ENCODE peak calls at places on chromosomes 12 and 14, in eight cellular contexts. One of them, this sample, is unnamed.

GRCh38 chr12:58030566-58031279 is 89.4 kb downstream of the ATP23 start:
- DNase-seq in activated CD4-positive, alpha-beta T cell treated with anti-CD3 and anti-CD28 coated beads for 36 hours: no peak
- DNase-seq in Caki2: peak
- DNase-seq in A549: no peak
- DNase-seq in stomach: no peak
- DNase-seq in activated B cell treated with CpG ODN at 0.5 μM for 24 hours: no peak
- DNase-seq in tibial nerve: no peak
- DNase-seq in cerebellar cortex: no peak
- DNase-seq in this sample: no peak

GRCh38 chr12:21296751-21297406 is 37.8 kb downstream of the SLCO1A2 start:
- DNase-seq in activated CD4-positive, alpha-beta T cell treated with anti-CD3 and anti-CD28 coated beads for 36 hours: peak
- DNase-seq in Caki2: peak
- DNase-seq in A549: peak
- DNase-seq in stomach: no peak
- DNase-seq in activated B cell treated with CpG ODN at 0.5 μM for 24 hours: no peak
- DNase-seq in tibial nerve: no peak
- DNase-seq in cerebellar cortex: peak
- DNase-seq in this sample: no peak

GRCh38 chr14:24943024-24943423 is 106.9 kb downstream of the STXBP6 start:
- DNase-seq in activated CD4-positive, alpha-beta T cell treated with anti-CD3 and anti-CD28 coated beads for 36 hours: no peak
- DNase-seq in Caki2: no peak
- DNase-seq in A549: no peak
- DNase-seq in stomach: no peak
- DNase-seq in activated B cell treated with CpG ODN at 0.5 μM for 24 hours: no peak
- DNase-seq in tibial nerve: peak
- DNase-seq in cerebellar cortex: no peak
- DNase-seq in this sample: no peak

GRCh38 chr12:95224202-95225170 is 6.9 kb downstream of the VEZT start:
- DNase-seq in activated CD4-positive, alpha-beta T cell treated with anti-CD3 and anti-CD28 coated beads for 36 hours: peak
- DNase-seq in Caki2: peak
- DNase-seq in A549: no peak
- DNase-seq in stomach: no peak
- DNase-seq in activated B cell treated with CpG ODN at 0.5 μM for 24 hours: no peak
- DNase-seq in tibial nerve: no peak
- DNase-seq in cerebellar cortex: no peak
- DNase-seq in this sample: no peak

GRCh38 chr14:54689928-54690327 is 123.0 kb downstream of the SAMD4A start:
- DNase-seq in activated CD4-positive, alpha-beta T cell treated with anti-CD3 and anti-CD28 coated beads for 36 hours: no peak
- DNase-seq in Caki2: no peak
- DNase-seq in A549: no peak
- DNase-seq in stomach: no peak
- DNase-seq in activated B cell treated with CpG ODN at 0.5 μM for 24 hours: no peak
- DNase-seq in tibial nerve: no peak
- DNase-seq in cerebellar cortex: no peak
- DNase-seq in this sample: no peak

GRCh38 chr14:71812693-71813092 is 119.5 kb upstream of the RGS6 start:
- DNase-seq in activated CD4-positive, alpha-beta T cell treated with anti-CD3 and anti-CD28 coated beads for 36 hours: no peak
- DNase-seq in Caki2: no peak
- DNase-seq in A549: no peak
- DNase-seq in stomach: no peak
- DNase-seq in activated B cell treated with CpG ODN at 0.5 μM for 24 hours: no peak
- DNase-seq in tibial nerve: no peak
- DNase-seq in cerebellar cortex: no peak
- DNase-seq in this sample: no peak

GRCh38 chr14:22390195-22390594 is 198.8 kb downstream of the DAD1 start:
- DNase-seq in activated CD4-positive, alpha-beta T cell treated with anti-CD3 and anti-CD28 coated beads for 36 hours: no peak
- DNase-seq in Caki2: no peak
- DNase-seq in A549: no peak
- DNase-seq in stomach: no peak
- DNase-seq in activated B cell treated with CpG ODN at 0.5 μM for 24 hours: no peak
- DNase-seq in tibial nerve: no peak
- DNase-seq in cerebellar cortex: no peak
- DNase-seq in this sample: peak

GRCh38 chr14:50055461-50056228 is 60.7 kb downstream of the VCPKMT start:
- DNase-seq in activated CD4-positive, alpha-beta T cell treated with anti-CD3 and anti-CD28 coated beads for 36 hours: no peak
- DNase-seq in Caki2: no peak
- DNase-seq in A549: no peak
- DNase-seq in stomach: no peak
- DNase-seq in activated B cell treated with CpG ODN at 0.5 μM for 24 hours: no peak
- DNase-seq in tibial nerve: no peak
- DNase-seq in cerebellar cortex: no peak
- DNase-seq in this sample: no peak

GRCh38 chr12:94956936-94957464 is 46.5 kb downstream of the NDUFA12 start:
- DNase-seq in activated CD4-positive, alpha-beta T cell treated with anti-CD3 and anti-CD28 coated beads for 36 hours: no peak
- DNase-seq in Caki2: no peak
- DNase-seq in A549: no peak
- DNase-seq in stomach: no peak
- DNase-seq in activated B cell treated with CpG ODN at 0.5 μM for 24 hours: no peak
- DNase-seq in tibial nerve: no peak
- DNase-seq in cerebellar cortex: no peak
- DNase-seq in this sample: no peak

GRCh38 chr12:102350070-102350469 is 130.3 kb downstream of the IGF1 start:
- DNase-seq in activated CD4-positive, alpha-beta T cell treated with anti-CD3 and anti-CD28 coated beads for 36 hours: no peak
- DNase-seq in Caki2: no peak
- DNase-seq in A549: no peak
- DNase-seq in stomach: no peak
- DNase-seq in activated B cell treated with CpG ODN at 0.5 μM for 24 hours: no peak
- DNase-seq in tibial nerve: no peak
- DNase-seq in cerebellar cortex: no peak
- DNase-seq in this sample: no peak

GRCh38 chr14:42884100-42884499 is 1277.4 kb downstream of the LRFN5 start:
- DNase-seq in activated CD4-positive, alpha-beta T cell treated with anti-CD3 and anti-CD28 coated beads for 36 hours: no peak
- DNase-seq in Caki2: peak
- DNase-seq in A549: peak
- DNase-seq in stomach: no peak
- DNase-seq in activated B cell treated with CpG ODN at 0.5 μM for 24 hours: no peak
- DNase-seq in tibial nerve: no peak
- DNase-seq in cerebellar cortex: no peak
- DNase-seq in this sample: no peak

GRCh38 chr12:1978078-1978477 is 26.2 kb downstream of the DCP1B start:
- DNase-seq in activated CD4-positive, alpha-beta T cell treated with anti-CD3 and anti-CD28 coated beads for 36 hours: no peak
- DNase-seq in Caki2: no peak
- DNase-seq in A549: no peak
- DNase-seq in stomach: no peak
- DNase-seq in activated B cell treated with CpG ODN at 0.5 μM for 24 hours: no peak
- DNase-seq in tibial nerve: peak
- DNase-seq in cerebellar cortex: no peak
- DNase-seq in this sample: no peak

GRCh38 chr12:42669471-42669997 is 80.0 kb upstream of the PRICKLE1 start:
- DNase-seq in activated CD4-positive, alpha-beta T cell treated with anti-CD3 and anti-CD28 coated beads for 36 hours: no peak
- DNase-seq in Caki2: no peak
- DNase-seq in A549: no peak
- DNase-seq in stomach: no peak
- DNase-seq in activated B cell treated with CpG ODN at 0.5 μM for 24 hours: no peak
- DNase-seq in tibial nerve: no peak
- DNase-seq in cerebellar cortex: no peak
- DNase-seq in this sample: no peak

GRCh38 chr12:108526482-108527234 is 11.6 kb downstream of the FICD start:
- DNase-seq in activated CD4-positive, alpha-beta T cell treated with anti-CD3 and anti-CD28 coated beads for 36 hours: no peak
- DNase-seq in Caki2: no peak
- DNase-seq in A549: no peak
- DNase-seq in stomach: no peak
- DNase-seq in activated B cell treated with CpG ODN at 0.5 μM for 24 hours: no peak
- DNase-seq in tibial nerve: no peak
- DNase-seq in cerebellar cortex: no peak
- DNase-seq in this sample: no peak

GRCh38 chr14:104604461-104605449 is at the start of gene TMEM179:
- DNase-seq in activated CD4-positive, alpha-beta T cell treated with anti-CD3 and anti-CD28 coated beads for 36 hours: peak
- DNase-seq in Caki2: peak
- DNase-seq in A549: no peak
- DNase-seq in stomach: no peak
- DNase-seq in activated B cell treated with CpG ODN at 0.5 μM for 24 hours: no peak
- DNase-seq in tibial nerve: no peak
- DNase-seq in cerebellar cortex: peak
- DNase-seq in this sample: no peak

GRCh38 chr12:11795910-11796459 is 146.5 kb downstream of the ETV6 start:
- DNase-seq in activated CD4-positive, alpha-beta T cell treated with anti-CD3 and anti-CD28 coated beads for 36 hours: no peak
- DNase-seq in Caki2: peak
- DNase-seq in A549: peak
- DNase-seq in stomach: no peak
- DNase-seq in activated B cell treated with CpG ODN at 0.5 μM for 24 hours: no peak
- DNase-seq in tibial nerve: no peak
- DNase-seq in cerebellar cortex: no peak
- DNase-seq in this sample: no peak

GRCh38 chr12:53463802-53464375 is 12.0 kb downstream of the PCBP2 start:
- DNase-seq in activated CD4-positive, alpha-beta T cell treated with anti-CD3 and anti-CD28 coated beads for 36 hours: no peak
- DNase-seq in Caki2: no peak
- DNase-seq in A549: no peak
- DNase-seq in stomach: no peak
- DNase-seq in activated B cell treated with CpG ODN at 0.5 μM for 24 hours: no peak
- DNase-seq in tibial nerve: no peak
- DNase-seq in cerebellar cortex: no peak
- DNase-seq in this sample: no peak

GRCh38 chr14:68782091-68782981 is 10.5 kb downstream of the ZFP36L1 start:
- DNase-seq in activated CD4-positive, alpha-beta T cell treated with anti-CD3 and anti-CD28 coated beads for 36 hours: peak
- DNase-seq in Caki2: no peak
- DNase-seq in A549: no peak
- DNase-seq in stomach: peak
- DNase-seq in activated B cell treated with CpG ODN at 0.5 μM for 24 hours: no peak
- DNase-seq in tibial nerve: no peak
- DNase-seq in cerebellar cortex: no peak
- DNase-seq in this sample: peak

GRCh38 chr14:69917287-69917686 is 38.1 kb downstream of the SMOC1 start:
- DNase-seq in activated CD4-positive, alpha-beta T cell treated with anti-CD3 and anti-CD28 coated beads for 36 hours: no peak
- DNase-seq in Caki2: no peak
- DNase-seq in A549: no peak
- DNase-seq in stomach: no peak
- DNase-seq in activated B cell treated with CpG ODN at 0.5 μM for 24 hours: no peak
- DNase-seq in tibial nerve: no peak
- DNase-seq in cerebellar cortex: no peak
- DNase-seq in this sample: no peak

GRCh38 chr14:55533960-55534359 is 46.0 kb upstream of the KTN1 start:
- DNase-seq in activated CD4-positive, alpha-beta T cell treated with anti-CD3 and anti-CD28 coated beads for 36 hours: no peak
- DNase-seq in Caki2: no peak
- DNase-seq in A549: no peak
- DNase-seq in stomach: no peak
- DNase-seq in activated B cell treated with CpG ODN at 0.5 μM for 24 hours: no peak
- DNase-seq in tibial nerve: no peak
- DNase-seq in cerebellar cortex: no peak
- DNase-seq in this sample: no peak

GRCh38 chr12:43338848-43339526 is 213.0 kb downstream of the ADAMTS20 start:
- DNase-seq in activated CD4-positive, alpha-beta T cell treated with anti-CD3 and anti-CD28 coated beads for 36 hours: no peak
- DNase-seq in Caki2: peak
- DNase-seq in A549: peak
- DNase-seq in stomach: no peak
- DNase-seq in activated B cell treated with CpG ODN at 0.5 μM for 24 hours: no peak
- DNase-seq in tibial nerve: no peak
- DNase-seq in cerebellar cortex: peak
- DNase-seq in this sample: no peak

GRCh38 chr12:94380507-94380906 is 79.2 kb downstream of the CEP83 start:
- DNase-seq in activated CD4-positive, alpha-beta T cell treated with anti-CD3 and anti-CD28 coated beads for 36 hours: no peak
- DNase-seq in Caki2: no peak
- DNase-seq in A549: no peak
- DNase-seq in stomach: no peak
- DNase-seq in activated B cell treated with CpG ODN at 0.5 μM for 24 hours: no peak
- DNase-seq in tibial nerve: no peak
- DNase-seq in cerebellar cortex: no peak
- DNase-seq in this sample: no peak